ENCODE peak calls at places on chromosomes 3 and 15, in eight cellular contexts. Y is A172; G is tibial artery; Z is naive thymus-derived CD8-positive, alpha-beta T cell; C is CD8-positive, alpha-beta memory T cell; I is NCI-H748 treated with DMSO at 0.1 percent for 48 hours; J is NCI-H526; O is uterus. S is an unnamed sample.
A peak's percentile ranks its signal among the peaks of the same experiment; 100 is the strongest.

GRCh38 chr15:80788536-80788935 is 9.4 kb downstream of the CEMIP start:
- DNase-seq in Y (no peak), G (no peak), Z (no peak), C (no peak), I (no peak), J (no peak), O (no peak), S (no peak)

GRCh38 chr3:107085261-107085660 is 292.0 kb upstream of the CCDC54 start:
- DNase-seq in Y (no peak), G (no peak), Z (no peak), C (no peak), I (no peak), J (no peak), O (no peak), S (no peak)

GRCh38 chr15:45804028-45804427 is 169.2 kb downstream of the SQOR start:
- DNase-seq in Y (no peak), G (no peak), Z (no peak), C (no peak), I (no peak), J (no peak), O (no peak), S (no peak)

GRCh38 chr3:90091557-90091956 is 984.1 kb downstream of the EPHA3 start:
- DNase-seq in Y (no peak), G (no peak), Z (no peak), C (no peak), I (peak; percentile 89), J (peak; percentile 38), O (no peak), S (no peak)

GRCh38 chr15:74240002-74240568 is 4.0 kb downstream of the CCDC33 start:
- DNase-seq in Y (peak; percentile 96), G (peak; percentile 92), Z (no peak), C (no peak), I (peak; percentile 43), J (peak; percentile 89), O (peak; percentile 67), S (peak; percentile 93)

GRCh38 chr3:64342940-64343691 is 117.8 kb upstream of the PRICKLE2 start:
- DNase-seq in Y (peak; percentile 31), G (no peak), Z (no peak), C (no peak), I (no peak), J (no peak), O (no peak), S (no peak)

GRCh38 chr3:23094890-23095462 is 108.2 kb upstream of the UBE2E2 start:
- DNase-seq in Y (peak; percentile 89), G (no peak), Z (no peak), C (no peak), I (peak; percentile 40), J (no peak), O (no peak), S (no peak)

GRCh38 chr15:62896969-62897486 is 145.5 kb upstream of the TPM1 start:
- DNase-seq in Y (peak; percentile 98), G (peak; percentile 95), Z (no peak), C (no peak), I (no peak), J (no peak), O (peak; percentile 95), S (peak; percentile 95)

GRCh38 chr3:168080499-168081170 is 15.1 kb downstream of the GOLIM4 start:
- DNase-seq in Y (no peak), G (no peak), Z (no peak), C (no peak), I (no peak), J (no peak), O (no peak), S (no peak)

GRCh38 chr15:69916169-69916785 is 181.4 kb downstream of the TLE3 start:
- DNase-seq in Y (no peak), G (peak; percentile 20), Z (no peak), C (no peak), I (no peak), J (no peak), O (no peak), S (no peak)

GRCh38 chr3:48581621-48582481 is 13.3 kb downstream of the COL7A1 start:
- DNase-seq in Y (no peak), G (no peak), Z (no peak), C (no peak), I (no peak), J (no peak), O (no peak), S (no peak)

GRCh38 chr3:184383033-184383740 is 3.3 kb downstream of the CHRD start:
- DNase-seq in Y (no peak), G (peak; percentile 47), Z (no peak), C (no peak), I (no peak), J (no peak), O (no peak), S (no peak)

GRCh38 chr15:100786901-100787566 is 92.6 kb upstream of the ALDH1A3 start:
- DNase-seq in Y (no peak), G (peak; percentile 44), Z (no peak), C (no peak), I (no peak), J (peak; percentile 28), O (no peak), S (no peak)

GRCh38 chr15:48634934-48635333 is 10.6 kb downstream of the FBN1 start:
- DNase-seq in Y (peak; percentile 21), G (no peak), Z (no peak), C (no peak), I (no peak), J (no peak), O (no peak), S (no peak)

GRCh38 chr3:56467801-56468183 is 475 bp downstream of the ERC2 start:
- DNase-seq in Y (no peak), G (no peak), Z (no peak), C (no peak), I (no peak), J (peak; percentile 52), O (no peak), S (peak; percentile 20)

GRCh38 chr15:90191344-90191687 is 9.8 kb upstream of the SEMA4B start:
- DNase-seq in Y (no peak), G (no peak), Z (no peak), C (no peak), I (no peak), J (peak; percentile 49), O (no peak), S (no peak)

GRCh38 chr3:57144952-57145351 is 20.2 kb downstream of the IL17RD start:
- DNase-seq in Y (no peak), G (no peak), Z (no peak), C (no peak), I (no peak), J (no peak), O (no peak), S (no peak)

S was measured in right cardiac atrium.